ENCODE peak calls at places on chromosomes 13 and 19, in nine cellular contexts. T is hepatic stellate cell; L is HEK293T; G is GOT3; S is ELR; N is sciatic nerve; M is stimulated activated CD4-positive, alpha-beta T cell treated with anti-CD3 and anti-CD28 coated beads, Interleukin-4, amount 100 ng/mL, for 1 hour; Z is AG04450; A is fibroblast of pulmonary artery. P is an unnamed sample.

GRCh38 chr13:72886272-72887062 is 104.5 kb downstream of the PIBF1 start:
- DNase-seq in Z (no peak), M (no peak), L (no peak), G (no peak), N (no peak), T (no peak), S (no peak), A (peak), P (no peak)

GRCh38 chr13:33676045-33676699 is 141.8 kb upstream of the RFC3 start:
- DNase-seq in L (no peak), N (no peak), S (peak), M (no peak), T (peak), G (no peak), A (peak), Z (no peak), P (no peak)

GRCh38 chr19:13875824-13876223 is 1.1 kb upstream of the NANOS3 start:
- DNase-seq in M (no peak), G (no peak), T (no peak), Z (no peak), N (no peak), S (no peak), A (no peak), L (no peak), P (no peak)

GRCh38 chr13:100274942-100275506 is 186.1 kb downstream of the PCCA start:
- DNase-seq in S (peak), A (no peak), Z (no peak), M (no peak), T (no peak), L (no peak), G (no peak), N (no peak), P (no peak)

GRCh38 chr19:13623686-13624405 is 117.6 kb upstream of the CACNA1A start:
- DNase-seq in S (no peak), G (no peak), N (peak), M (no peak), T (no peak), A (no peak), L (no peak), Z (no peak), P (no peak)

GRCh38 chr19:48780684-48781391 is 25.5 kb downstream of the FGF21 start:
- DNase-seq in A (peak), M (no peak), T (no peak), N (no peak), S (peak), L (no peak), Z (no peak), G (no peak), P (no peak)

GRCh38 chr13:111922086-111922485 is 144.9 kb upstream of the SOX1 start:
- DNase-seq in G (no peak), S (no peak), N (no peak), L (no peak), A (no peak), T (no peak), M (no peak), Z (no peak), P (no peak)

GRCh38 chr19:7326105-7326877 is 22.4 kb upstream of the ARHGEF18 start:
- DNase-seq in T (no peak), G (no peak), A (peak), M (no peak), Z (no peak), S (peak), L (peak), N (no peak), P (no peak)

GRCh38 chr13:50055454-50055853 is 40.2 kb downstream of the KCNRG start:
- DNase-seq in M (no peak), L (no peak), T (no peak), Z (no peak), G (no peak), N (no peak), S (no peak), A (no peak), P (no peak)

GRCh38 chr13:29479716-29480492 is 115.6 kb downstream of the SLC7A1 start:
- DNase-seq in A (peak), L (no peak), N (no peak), Z (no peak), S (no peak), T (no peak), M (no peak), G (no peak), P (no peak)

GRCh38 chr13:106587787-106588186 is 19.9 kb upstream of the ARGLU1 start:
- DNase-seq in A (no peak), Z (no peak), G (no peak), L (no peak), N (no peak), S (no peak), M (no peak), T (no peak), P (no peak)

GRCh38 chr13:83024955-83025594 is 857.2 kb downstream of the SLITRK1 start:
- DNase-seq in G (no peak), T (no peak), L (peak), A (peak), M (no peak), Z (no peak), S (no peak), N (no peak), P (no peak)

GRCh38 chr13:21675095-21676007 is 4.5 kb downstream of the FGF9 start:
- DNase-seq in S (no peak), M (peak), A (no peak), G (no peak), Z (no peak), L (peak), N (no peak), T (no peak), P (no peak)

GRCh38 chr13:85755123-85755522 is 44.1 kb downstream of the SLITRK6 start:
- DNase-seq in A (peak), M (no peak), S (no peak), Z (no peak), G (no peak), L (no peak), T (no peak), N (no peak), P (no peak)

GRCh38 chr13:109211616-109212015 is 574.8 kb downstream of the IRS2 start:
- DNase-seq in L (no peak), T (no peak), Z (no peak), M (no peak), N (no peak), A (peak), G (no peak), S (peak), P (no peak)

GRCh38 chr13:50915562-50915961 is 6.0 kb downstream of the RNASEH2B start:
- DNase-seq in T (no peak), A (no peak), G (no peak), N (no peak), S (no peak), Z (no peak), L (no peak), M (no peak), P (no peak)

GRCh38 chr19:46975918-46976782 is 43.5 kb upstream of the NPAS1 start:
- DNase-seq in M (no peak), L (peak), G (peak), S (peak), Z (peak), A (peak), T (peak), N (peak), P (no peak)

GRCh38 chr13:73079359-73079758 is 20.6 kb downstream of the KLF5 start:
- DNase-seq in S (no peak), A (no peak), G (no peak), M (no peak), N (no peak), Z (no peak), L (no peak), T (no peak), P (no peak)

GRCh38 chr13:26325876-26326275 is 71.9 kb downstream of the CDK8 start:
- DNase-seq in G (no peak), A (peak), N (no peak), T (no peak), M (no peak), Z (no peak), L (no peak), S (no peak), P (no peak)

GRCh38 chr19:5064896-5065295 is 96.0 kb downstream of the KDM4B start:
- DNase-seq in Z (no peak), L (no peak), S (no peak), T (no peak), M (no peak), N (no peak), G (no peak), A (no peak), P (no peak)

GRCh38 chr13:50366488-50367174 is 351.4 kb downstream of the KCNRG start:
- DNase-seq in T (no peak), M (no peak), G (no peak), Z (no peak), A (no peak), S (no peak), N (no peak), L (no peak), P (no peak)

GRCh38 chr13:37175996-37176395 is 70.5 kb upstream of the CSNK1A1L start:
- DNase-seq in G (no peak), M (no peak), L (no peak), Z (peak), N (no peak), A (peak), S (peak), T (no peak), P (no peak)

GRCh38 chr13:106468948-106469590 is 66.4 kb downstream of the EFNB2 start:
- DNase-seq in A (no peak), Z (no peak), G (no peak), L (no peak), M (no peak), N (no peak), T (no peak), S (no peak), P (no peak)

GRCh38 chr19:638901-639250 is 803 bp upstream of the FGF22 start:
- DNase-seq in A (no peak), L (no peak), S (no peak), M (no peak), N (no peak), G (no peak), T (no peak), Z (no peak), P (no peak)

GRCh38 chr19:58510084-58510862 is 1.5 kb downstream of the SLC27A5 start:
- DNase-seq in Z (no peak), L (no peak), M (no peak), G (no peak), S (no peak), A (no peak), N (no peak), T (no peak), P (no peak)

GRCh38 chr13:46057251-46058015 is 4.9 kb upstream of the ZC3H13 start:
- DNase-seq in A (no peak), M (no peak), G (no peak), N (no peak), T (no peak), S (peak), L (no peak), Z (no peak), P (no peak)

GRCh38 chr13:51330741-51331140 is 8.8 kb upstream of the SERPINE3 start:
- DNase-seq in G (no peak), A (peak), M (no peak), T (peak), Z (no peak), L (no peak), N (no peak), S (no peak), P (no peak)

GRCh38 chr19:8335343-8336071 is 7.6 kb downstream of the KANK3 start:
- DNase-seq in L (no peak), G (no peak), M (peak), N (no peak), A (no peak), T (no peak), Z (no peak), S (no peak), P (no peak)

GRCh38 chr13:32031815-32032345 is 306 bp downstream of the FRY start:
- DNase-seq in T (no peak), A (no peak), S (no peak), G (no peak), Z (no peak), N (no peak), L (no peak), M (no peak), P (no peak)

GRCh38 chr19:51799311-51799997 is 4.5 kb downstream of the FPR3 start:
- DNase-seq in M (no peak), T (peak), S (peak), L (no peak), G (peak), A (peak), N (peak), Z (peak), P (no peak)

GRCh38 chr13:75318138-75318833 is 163.7 kb downstream of the TBC1D4 start:
- DNase-seq in A (no peak), G (no peak), T (no peak), L (no peak), N (no peak), Z (no peak), M (peak), S (no peak), P (no peak)

GRCh38 chr19:56080669-56081401 is 40.3 kb downstream of the ZNF787 start:
- DNase-seq in L (peak), G (no peak), Z (peak), M (peak), S (peak), T (peak), A (peak), N (peak), P (peak)